ENCODE peak calls at places on chromosome 4, in seven cellular contexts. O is esophagus squamous epithelium; N is body of pancreas; B is activated CD8-positive, alpha-beta memory T cell treated with anti-CD3 and anti-CD28 coated beads, Interleukin-2, amount 50 U/mL, for 48 hours; Q is IMR-90; J is iris pigment epithelial cell; Z is tibial artery. U is an unnamed sample.

GRCh38 chr4:40058121-40058520 is 1.5 kb downstream of the N4BP2 start:
- DNase-seq in O (no peak), N (no peak), B (peak), Q (no peak), J (no peak), Z (no peak), U (no peak)

GRCh38 chr4:169092889-169093522 is 83.0 kb upstream of the CBR4 start:
- DNase-seq in O (no peak), N (no peak), B (no peak), Q (no peak), J (no peak), Z (no peak), U (no peak)

GRCh38 chr4:15963568-15963967 is 593 bp upstream of the FGFBP2 start:
- DNase-seq in O (no peak), N (no peak), B (peak), Q (no peak), J (no peak), Z (no peak), U (no peak)

GRCh38 chr4:143531368-143531767 is 17.9 kb downstream of the SMARCA5 start:
- DNase-seq in O (no peak), N (no peak), B (no peak), Q (peak), J (peak), Z (no peak), U (no peak)

GRCh38 chr4:168848112-168848511 is 161.9 kb downstream of the CBR4 start:
- DNase-seq in O (no peak), N (no peak), B (no peak), Q (no peak), J (peak), Z (peak), U (no peak)

GRCh38 chr4:78652282-78652876 is 100.8 kb downstream of the ANXA3 start:
- DNase-seq in O (no peak), N (no peak), B (no peak), Q (no peak), J (no peak), Z (no peak), U (no peak)

GRCh38 chr4:127383666-127384065 is 249.1 kb upstream of the INTU start:
- DNase-seq in O (no peak), N (no peak), B (no peak), Q (no peak), J (no peak), Z (no peak), U (no peak)

GRCh38 chr4:7654550-7655266 is 220.0 kb upstream of the PSAPL1 start:
- DNase-seq in O (no peak), N (no peak), B (no peak), Q (no peak), J (no peak), Z (no peak), U (no peak)

GRCh38 chr4:30269850-30270249 is 450.3 kb upstream of the PCDH7 start:
- DNase-seq in O (no peak), N (no peak), B (no peak), Q (no peak), J (no peak), Z (no peak), U (no peak)

GRCh38 chr4:74440356-74440755 is 4.6 kb upstream of the AREG start:
- DNase-seq in O (no peak), N (no peak), B (no peak), Q (no peak), J (no peak), Z (no peak), U (no peak)

GRCh38 chr4:99462875-99463464 is 27.8 kb upstream of the ADH7 start:
- DNase-seq in O (no peak), N (peak), B (peak), Q (peak), J (peak), Z (peak), U (no peak)

GRCh38 chr4:41432889-41433288 is 105.1 kb upstream of the LIMCH1 start:
- DNase-seq in O (no peak), N (no peak), B (no peak), Q (peak), J (peak), Z (no peak), U (peak)

GRCh38 chr4:14524236-14524635 is 478.0 kb upstream of the CPEB2 start:
- DNase-seq in O (no peak), N (no peak), B (no peak), Q (no peak), J (peak), Z (no peak), U (no peak)

GRCh38 chr4:13888112-13888511 is 260.6 kb upstream of the BOD1L1 start:
- DNase-seq in O (no peak), N (no peak), B (no peak), Q (peak), J (peak), Z (no peak), U (peak)

GRCh38 chr4:153142700-153143438 is 61.4 kb upstream of the TRIM2 start:
- DNase-seq in O (no peak), N (peak), B (no peak), Q (peak), J (peak), Z (peak), U (no peak)

GRCh38 chr4:72951628-72952027 is 117.9 kb downstream of the COX18 start:
- DNase-seq in O (no peak), N (no peak), B (no peak), Q (no peak), J (peak), Z (no peak), U (no peak)

GRCh38 chr4:2289311-2289954 is 27.5 kb upstream of the MXD4 start:
- DNase-seq in O (no peak), N (peak), B (peak), Q (no peak), J (no peak), Z (no peak), U (no peak)

GRCh38 chr4:185004562-185005208 is 13.6 kb upstream of the HELT start:
- DNase-seq in O (no peak), N (peak), B (no peak), Q (no peak), J (no peak), Z (peak), U (no peak)

GRCh38 chr4:4289575-4289929 is 402 bp downstream of the LYAR start:
- DNase-seq in O (no peak), N (no peak), B (no peak), Q (no peak), J (peak), Z (no peak), U (no peak)

GRCh38 chr4:123786955-123787354 is 390.4 kb downstream of the SPRY1 start:
- DNase-seq in O (no peak), N (no peak), B (no peak), Q (peak), J (peak), Z (no peak), U (no peak)

GRCh38 chr4:166924456-166924855 is 309.8 kb downstream of the SPOCK3 start:
- DNase-seq in O (no peak), N (no peak), B (no peak), Q (no peak), J (no peak), Z (no peak), U (no peak)

GRCh38 chr4:25810815-25811690 is 51.7 kb downstream of the SEL1L3 start:
- DNase-seq in O (no peak), N (no peak), B (no peak), Q (peak), J (peak), Z (no peak), U (no peak)

GRCh38 chr4:172369471-172369959 is 556.3 kb downstream of the GALNTL6 start:
- DNase-seq in O (no peak), N (no peak), B (no peak), Q (no peak), J (no peak), Z (no peak), U (no peak)

GRCh38 chr4:29708473-29708872 is 1011.7 kb upstream of the PCDH7 start:
- DNase-seq in O (no peak), N (no peak), B (no peak), Q (peak), J (peak), Z (no peak), U (no peak)

U was measured in AG04449.